ENCODE peak calls at places on chromosome 2, in four cellular contexts. Y, H, G and T are unnamed samples.

GRCh38 chr2:170170281-170171035 is 7.5 kb upstream of the MYO3B start:
- DNase-seq in Y (no peak), H (no peak), G (no peak), T (peak; percentile 10)

GRCh38 chr2:212892193-212892592 is 259.2 kb downstream of the IKZF2 start:
- DNase-seq in Y (no peak), H (peak; percentile 31), G (peak; percentile 46), T (peak; percentile 71)

GRCh38 chr2:177474904-177475474 is 82.4 kb downstream of the AGPS start:
- DNase-seq in G (no peak), H (no peak), Y (no peak), T (no peak)

GRCh38 chr2:52253605-52254004 is 1221.7 kb upstream of the NRXN1 start:
- DNase-seq in G (no peak), Y (no peak), H (no peak), T (peak; percentile 16)

GRCh38 chr2:241933175-241933911 is 63.8 kb downstream of the RTP5 start:
- DNase-seq in Y (no peak), H (no peak), G (no peak), T (no peak)

GRCh38 chr2:139033300-139033699 is 253.1 kb upstream of the NXPH2 start:
- DNase-seq in Y (no peak), G (no peak), H (no peak), T (no peak)

GRCh38 chr2:182077023-182077422 is 91.4 kb downstream of the PPP1R1C start:
- DNase-seq in G (no peak), Y (no peak), H (no peak), T (no peak)

GRCh38 chr2:84187258-84187657 is 271.8 kb downstream of the SUCLG1 start:
- DNase-seq in Y (no peak), H (no peak), G (no peak), T (no peak)

GRCh38 chr2:46732127-46732526 is 183.5 kb downstream of the MCFD2 start:
- DNase-seq in H (no peak), Y (no peak), G (no peak), T (no peak)

GRCh38 chr2:181231151-181231550 is 226.0 kb upstream of the ITGA4 start:
- DNase-seq in H (peak; percentile 2), Y (no peak), G (no peak), T (peak; percentile 6)

GRCh38 chr2:120762341-120763061 is 26.8 kb downstream of the GLI2 start:
- DNase-seq in H (no peak), Y (no peak), G (no peak), T (no peak)

GRCh38 chr2:15724235-15724634 is 132.6 kb downstream of the DDX1 start:
- DNase-seq in Y (no peak), G (no peak), H (no peak), T (no peak)

GRCh38 chr2:55839182-55839819 is 84.3 kb downstream of the EFEMP1 start:
- DNase-seq in G (peak; percentile 91), Y (no peak), H (peak; percentile 91), T (peak; percentile 73)

GRCh38 chr2:51028829-51029228 is 3.1 kb downstream of the NRXN1 start:
- DNase-seq in G (no peak), Y (no peak), H (no peak), T (peak; percentile 20)

GRCh38 chr2:232779935-232780334 is 3.6 kb upstream of the KCNJ13 start:
- DNase-seq in H (no peak), Y (no peak), G (no peak), T (no peak)

GRCh38 chr2:240183370-240184197 is 43.1 kb upstream of the OTOS start:
- DNase-seq in G (no peak), Y (no peak), H (no peak), T (no peak)

GRCh38 chr2:62856228-62857040 is 150.9 kb downstream of the EHBP1 start:
- DNase-seq in G (no peak), H (no peak), Y (no peak), T (no peak)

GRCh38 chr2:8120979-8121825 is 560.7 kb upstream of the ID2 start:
- DNase-seq in G (peak; percentile 62), Y (no peak), H (no peak), T (no peak)

GRCh38 chr2:219448776-219449476 is 14.3 kb downstream of the SPEG start:
- DNase-seq in G (no peak), Y (no peak), H (no peak), T (peak; percentile 86)

GRCh38 chr2:96114546-96114902 is 1.8 kb downstream of the ADRA2B start:
- DNase-seq in Y (no peak), G (no peak), H (no peak), T (no peak)

GRCh38 chr2:121489284-121489683 is 41.4 kb upstream of the RNU4ATAC start:
- DNase-seq in G (peak; percentile 66), H (peak; percentile 42), Y (no peak), T (no peak)

DNA sequence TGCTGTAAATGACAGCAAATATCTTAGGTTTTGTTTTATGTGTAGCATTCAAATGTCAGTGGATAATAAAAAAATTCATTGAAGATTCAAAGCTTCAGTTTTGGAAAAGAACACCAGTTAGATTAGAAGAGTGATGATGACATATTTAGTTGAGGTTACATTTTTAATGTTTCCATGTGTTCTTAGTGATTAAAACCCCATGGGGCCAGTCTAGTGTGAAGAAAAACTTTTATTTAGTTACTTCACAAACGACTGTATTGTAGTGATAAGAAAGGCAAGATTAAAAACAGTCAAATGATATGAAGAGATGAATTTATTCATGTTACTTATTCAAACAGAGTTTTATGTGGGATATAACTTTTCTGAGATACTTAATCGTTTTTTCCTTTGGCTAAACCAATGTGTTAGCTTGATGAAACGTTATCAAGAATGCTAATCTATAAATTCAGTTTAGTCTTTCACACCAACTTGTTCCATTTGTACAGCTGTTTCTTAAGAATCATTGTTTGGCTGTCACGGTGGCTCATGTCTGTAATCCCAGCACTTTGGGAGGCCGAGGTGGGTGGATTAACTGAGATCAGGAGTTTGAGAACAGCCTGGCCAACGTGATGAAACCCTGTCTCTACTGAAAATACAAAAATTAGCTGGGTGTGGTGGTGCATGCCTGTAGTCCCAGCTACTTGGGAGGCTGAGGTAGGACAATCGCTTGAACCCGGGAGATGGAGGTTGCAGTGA is 11.6 kb downstream of the BMPR2 start:
- DNase-seq in H (no peak), Y (peak; percentile 27), G (no peak), T (no peak)
- TF ChIP-seq JUNB in H (no peak), Y (no peak), G (no peak), T (no peak)

DNA sequence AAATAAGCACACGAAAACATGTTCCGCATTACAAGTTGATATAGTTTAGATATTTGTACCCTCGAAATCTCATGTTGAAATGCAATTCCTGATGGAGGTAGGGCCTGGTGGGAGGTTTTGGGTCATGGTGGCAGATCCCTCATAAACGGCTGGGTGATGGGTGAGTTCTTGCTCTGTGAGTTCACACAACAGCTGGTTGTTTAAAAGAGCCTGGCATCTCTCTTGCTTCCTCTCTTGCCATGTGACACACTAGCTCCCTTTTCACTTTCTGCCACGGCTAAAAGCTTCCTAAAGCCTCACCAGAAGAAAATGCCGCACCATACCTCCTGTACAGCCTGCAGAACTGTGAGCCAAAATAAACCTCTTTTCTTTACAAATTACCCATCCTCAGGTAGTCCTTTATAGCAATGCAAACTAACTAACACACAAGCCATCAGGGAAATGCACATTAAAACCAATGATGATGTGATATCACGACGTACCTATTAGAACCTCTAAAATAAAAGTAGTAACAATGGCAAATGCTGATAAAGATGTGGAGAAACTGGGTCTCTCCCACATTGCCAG is 188.5 kb downstream of the ANAPC1 start:
- DNase-seq in Y (no peak), G (no peak), H (no peak), T (no peak)
- H3K27ac ChIP-seq in Y (no peak overlapping the region), G (no peak overlapping the region), H (no peak overlapping the region), T (no peak overlapping the region)

DNA sequence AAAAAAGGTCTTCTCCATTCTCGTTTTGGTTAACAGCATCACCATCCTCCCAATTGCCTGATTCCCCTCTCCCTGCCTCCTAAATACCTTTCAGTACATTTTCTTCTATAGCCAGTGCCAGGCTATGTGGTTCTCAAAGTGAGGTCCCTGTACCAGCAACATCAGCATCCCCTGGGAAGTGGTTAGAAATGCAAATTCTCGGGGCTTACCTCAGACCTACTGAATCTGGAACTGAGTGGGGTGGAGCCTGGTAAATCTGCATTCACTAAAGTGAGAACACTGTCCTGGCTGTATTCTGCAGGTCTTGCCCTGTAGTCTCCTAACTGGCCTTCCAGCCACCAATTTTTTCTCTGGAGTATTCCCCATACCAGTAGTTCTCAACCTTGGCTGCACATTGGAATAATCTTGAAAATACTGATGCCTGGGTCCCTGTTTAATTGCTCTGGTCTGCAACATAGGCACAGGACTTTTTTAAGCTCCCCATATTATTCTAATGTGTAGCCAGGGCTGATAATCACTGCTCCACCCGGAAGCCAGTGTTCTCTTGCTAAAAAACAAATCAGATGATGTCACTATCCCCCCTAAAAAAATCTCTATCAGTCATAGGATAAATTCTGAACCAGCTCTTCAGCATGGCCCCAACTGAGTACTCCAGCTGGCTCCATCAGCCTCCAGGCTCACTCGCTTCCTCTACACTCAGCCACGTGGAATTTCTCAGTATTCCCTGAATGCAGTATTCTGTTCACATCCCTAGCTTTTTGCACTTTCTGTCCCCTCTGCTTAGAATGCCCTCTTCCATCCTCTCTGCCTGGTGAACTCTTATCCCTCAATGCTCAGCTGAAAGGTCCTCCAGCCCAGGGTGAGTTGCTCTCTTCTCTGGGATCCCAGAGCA is 98.4 kb downstream of the CDK15 start:
- DNase-seq in H (no peak), Y (no peak), G (no peak), T (peak; percentile 49)
- TF ChIP-seq JUNB in H (no peak), Y (no peak), G (no peak), T (no peak)

DNA sequence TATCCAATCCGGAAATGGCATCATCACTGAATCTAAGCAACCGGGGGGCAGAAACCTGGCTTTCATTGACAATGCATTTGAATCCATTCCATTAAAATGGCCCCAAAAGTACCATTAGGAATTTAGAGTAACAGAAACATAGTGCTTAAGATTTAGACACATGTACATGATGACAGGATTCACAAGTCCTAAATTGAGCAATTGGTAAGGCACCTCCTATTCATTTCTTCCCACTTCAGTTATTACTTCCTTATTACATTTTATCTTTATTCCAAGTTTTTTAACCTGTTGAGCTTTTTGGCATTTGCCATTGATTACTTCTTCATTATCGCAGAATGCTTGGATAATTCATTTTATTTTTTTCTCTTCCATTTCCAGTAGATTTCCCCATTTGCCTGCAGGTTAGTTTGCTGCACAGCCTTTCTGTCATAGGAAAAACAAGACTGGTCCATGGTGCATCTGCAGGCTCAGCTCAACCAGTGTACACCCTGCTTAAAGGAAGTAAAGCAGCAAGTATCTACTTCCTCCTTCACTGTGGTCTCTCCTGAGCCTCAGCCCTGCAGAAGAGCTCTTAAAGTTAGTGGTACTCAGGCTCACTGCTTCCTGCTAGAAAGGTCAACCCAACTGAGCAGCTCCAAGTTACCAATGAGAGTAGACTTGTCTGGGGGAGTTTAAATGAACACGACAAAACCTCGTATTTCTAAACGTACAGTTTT is 89.2 kb downstream of the DOCK10 start:
- DNase-seq in H (no peak), G (no peak), Y (no peak), T (no peak)
- H3K27ac ChIP-seq in H (no peak overlapping the region), G (no peak overlapping the region), Y (no peak overlapping the region), T (no peak overlapping the region)

GRCh38 chr2:64260093-64260808 is 116.0 kb upstream of the PELI1 start:
- DNase-seq in G (no peak), Y (no peak), H (no peak), T (no peak)

GRCh38 chr2:64262816-64263215 is 118.6 kb upstream of the PELI1 start:
- DNase-seq in H (no peak), G (no peak), Y (no peak), T (no peak)

GRCh38 chr2:64262068-64262467 is 117.8 kb upstream of the PELI1 start:
- DNase-seq in H (peak; percentile 58), Y (no peak), G (peak; percentile 56), T (no peak)

GRCh38 chr2:64259301-64259700 is 115.1 kb upstream of the PELI1 start:
- DNase-seq in H (no peak), Y (no peak), G (no peak), T (no peak)

GRCh38 chr2:64260817-64261216 is 116.6 kb upstream of the PELI1 start:
- DNase-seq in H (no peak), Y (no peak), G (no peak), T (no peak)
- TF ChIP-seq JUNB in H (no peak), Y (no peak), G (no peak), T (no peak)

GRCh38 chr2:20592106-20593071 is 58.5 kb downstream of the HS1BP3 start:
- DNase-seq in Y (peak; percentile 35), H (no peak), G (peak; percentile 67), T (peak; percentile 38)
- H3K27ac ChIP-seq in Y (peak overlapping the region; percentile 80), H (peak overlapping the region; percentile 75), G (peak overlapping the region; percentile 93), T (no peak overlapping the region)